ENCODE peak calls at places on chromosomes 7 and 10, in seven cellular contexts. One of them, this sample, is unnamed.

GRCh38 chr10:113199459-113199858 is 249.4 kb downstream of the TCF7L2 start:
- DNase-seq in fibroblast of mammary gland: peak; percentile 21
- DNase-seq in GM12864: no peak
- DNase-seq in hepatocyte: no peak
- DNase-seq in cardiac fibroblast: peak; percentile 58
- DNase-seq in ovary: no peak
- DNase-seq in adrenal gland: no peak
- DNase-seq in this sample: no peak

GRCh38 chr7:32937344-32938174 is 19.7 kb upstream of the FKBP9 start:
- DNase-seq in adrenal gland: peak; percentile 86
- DNase-seq in hepatocyte: peak; percentile 43
- DNase-seq in ovary: peak; percentile 57
- DNase-seq in cardiac fibroblast: peak; percentile 66
- DNase-seq in fibroblast of mammary gland: peak; percentile 84
- DNase-seq in GM12864: no peak
- DNase-seq in this sample: no peak

GRCh38 chr7:98212532-98213041 is 1.3 kb downstream of the BHLHA15 start:
- DNase-seq in adrenal gland: no peak
- DNase-seq in ovary: peak; percentile 34
- DNase-seq in fibroblast of mammary gland: no peak
- DNase-seq in cardiac fibroblast: no peak
- DNase-seq in GM12864: no peak
- DNase-seq in hepatocyte: no peak
- DNase-seq in this sample: no peak

GRCh38 chr7:45566386-45566785 is 7.8 kb upstream of the ADCY1 start:
- DNase-seq in fibroblast of mammary gland: no peak
- DNase-seq in hepatocyte: no peak
- DNase-seq in ovary: no peak
- DNase-seq in GM12864: no peak
- DNase-seq in adrenal gland: no peak
- DNase-seq in cardiac fibroblast: no peak
- DNase-seq in this sample: no peak

GRCh38 chr10:53894145-53894544 is 906.9 kb downstream of the PCDH15 start:
- DNase-seq in adrenal gland: no peak
- DNase-seq in fibroblast of mammary gland: no peak
- DNase-seq in hepatocyte: no peak
- DNase-seq in ovary: no peak
- DNase-seq in cardiac fibroblast: no peak
- DNase-seq in GM12864: no peak
- DNase-seq in this sample: no peak

GRCh38 chr10:124067825-124068400 is 25.5 kb downstream of the CHST15 start:
- DNase-seq in adrenal gland: no peak
- DNase-seq in ovary: no peak
- DNase-seq in cardiac fibroblast: no peak
- DNase-seq in hepatocyte: no peak
- DNase-seq in fibroblast of mammary gland: no peak
- DNase-seq in GM12864: no peak
- DNase-seq in this sample: no peak

GRCh38 chr10:51214207-51214896 is 140.1 kb downstream of the PRKG1 start:
- DNase-seq in ovary: no peak
- DNase-seq in adrenal gland: peak; percentile 56
- DNase-seq in cardiac fibroblast: no peak
- DNase-seq in GM12864: no peak
- DNase-seq in hepatocyte: no peak
- DNase-seq in fibroblast of mammary gland: no peak
- DNase-seq in this sample: no peak

GRCh38 chr10:44933451-44933850 is 22.3 kb downstream of the TMEM72 start:
- DNase-seq in fibroblast of mammary gland: no peak
- DNase-seq in adrenal gland: no peak
- DNase-seq in hepatocyte: no peak
- DNase-seq in ovary: no peak
- DNase-seq in cardiac fibroblast: no peak
- DNase-seq in GM12864: no peak
- DNase-seq in this sample: no peak

GRCh38 chr7:155984609-155985405 is 172.5 kb upstream of the SHH start:
- DNase-seq in adrenal gland: peak; percentile 14
- DNase-seq in hepatocyte: no peak
- DNase-seq in GM12864: no peak
- DNase-seq in ovary: peak; percentile 2
- DNase-seq in fibroblast of mammary gland: no peak
- DNase-seq in cardiac fibroblast: no peak
- DNase-seq in this sample: no peak

GRCh38 chr7:137755846-137756685 is 90.7 kb downstream of the DGKI start:
- DNase-seq in fibroblast of mammary gland: peak; percentile 71
- DNase-seq in ovary: no peak
- DNase-seq in cardiac fibroblast: peak; percentile 12
- DNase-seq in adrenal gland: no peak
- DNase-seq in GM12864: no peak
- DNase-seq in hepatocyte: no peak
- DNase-seq in this sample: no peak

GRCh38 chr10:93993782-93994668 is at the start of gene PLCE1:
- DNase-seq in fibroblast of mammary gland: peak; percentile 20
- DNase-seq in adrenal gland: peak; percentile 69
- DNase-seq in GM12864: no peak
- DNase-seq in hepatocyte: peak; percentile 89
- DNase-seq in ovary: peak; percentile 73
- DNase-seq in cardiac fibroblast: peak; percentile 10
- DNase-seq in this sample: no peak

GRCh38 chr10:5551531-5552375 is 27.0 kb downstream of the CALML3 start:
- DNase-seq in ovary: peak; percentile 26
- DNase-seq in cardiac fibroblast: no peak
- DNase-seq in GM12864: peak; percentile 18
- DNase-seq in hepatocyte: peak; percentile 52
- DNase-seq in fibroblast of mammary gland: no peak
- DNase-seq in adrenal gland: no peak
- DNase-seq in this sample: no peak

GRCh38 chr10:73889014-73889413 is 14.7 kb upstream of the CAMK2G start:
- DNase-seq in hepatocyte: peak; percentile 45
- DNase-seq in ovary: no peak
- DNase-seq in GM12864: no peak
- DNase-seq in cardiac fibroblast: peak; percentile 89
- DNase-seq in adrenal gland: peak; percentile 72
- DNase-seq in fibroblast of mammary gland: peak; percentile 81
- DNase-seq in this sample: peak; percentile 41

GRCh38 chr7:101882595-101883564 is 65.5 kb downstream of the CUX1 start:
- DNase-seq in hepatocyte: peak; percentile 94
- DNase-seq in fibroblast of mammary gland: peak; percentile 100
- DNase-seq in adrenal gland: peak; percentile 97
- DNase-seq in GM12864: no peak
- DNase-seq in ovary: peak; percentile 83
- DNase-seq in cardiac fibroblast: peak; percentile 100
- DNase-seq in this sample: peak; percentile 99

GRCh38 chr7:136919820-136920219 is 51.4 kb downstream of the CHRM2 start:
- DNase-seq in ovary: no peak
- DNase-seq in fibroblast of mammary gland: no peak
- DNase-seq in GM12864: no peak
- DNase-seq in cardiac fibroblast: no peak
- DNase-seq in adrenal gland: no peak
- DNase-seq in hepatocyte: no peak
- DNase-seq in this sample: no peak

GRCh38 chr7:113918946-113919345 is at the start of gene PPP1R3A:
- DNase-seq in adrenal gland: no peak
- DNase-seq in hepatocyte: no peak
- DNase-seq in cardiac fibroblast: no peak
- DNase-seq in ovary: no peak
- DNase-seq in GM12864: no peak
- DNase-seq in fibroblast of mammary gland: no peak
- DNase-seq in this sample: no peak

GRCh38 chr10:24215193-24215592 is 6.3 kb downstream of the KIAA1217 start:
- DNase-seq in hepatocyte: peak; percentile 51
- DNase-seq in GM12864: no peak
- DNase-seq in ovary: no peak
- DNase-seq in adrenal gland: no peak
- DNase-seq in fibroblast of mammary gland: no peak
- DNase-seq in cardiac fibroblast: no peak
- DNase-seq in this sample: no peak

GRCh38 chr10:49776851-49777250 is 14.7 kb upstream of the OGDHL start:
- DNase-seq in ovary: no peak
- DNase-seq in cardiac fibroblast: no peak
- DNase-seq in adrenal gland: no peak
- DNase-seq in hepatocyte: no peak
- DNase-seq in fibroblast of mammary gland: no peak
- DNase-seq in GM12864: no peak
- DNase-seq in this sample: no peak

GRCh38 chr7:71402684-71403083 is 270.7 kb downstream of the GALNT17 start:
- DNase-seq in adrenal gland: no peak
- DNase-seq in GM12864: no peak
- DNase-seq in cardiac fibroblast: no peak
- DNase-seq in hepatocyte: no peak
- DNase-seq in fibroblast of mammary gland: no peak
- DNase-seq in ovary: no peak
- DNase-seq in this sample: no peak

GRCh38 chr7:36639826-36640225 is 84.5 kb downstream of the AOAH start:
- DNase-seq in cardiac fibroblast: no peak
- DNase-seq in ovary: no peak
- DNase-seq in fibroblast of mammary gland: no peak
- DNase-seq in hepatocyte: no peak
- DNase-seq in GM12864: no peak
- DNase-seq in adrenal gland: no peak
- DNase-seq in this sample: no peak

GRCh38 chr10:123309740-123310139 is 155.5 kb downstream of the BUB3 start:
- DNase-seq in hepatocyte: no peak
- DNase-seq in cardiac fibroblast: peak; percentile 34
- DNase-seq in adrenal gland: no peak
- DNase-seq in GM12864: no peak
- DNase-seq in ovary: no peak
- DNase-seq in fibroblast of mammary gland: peak; percentile 86
- DNase-seq in this sample: no peak

DNA sequence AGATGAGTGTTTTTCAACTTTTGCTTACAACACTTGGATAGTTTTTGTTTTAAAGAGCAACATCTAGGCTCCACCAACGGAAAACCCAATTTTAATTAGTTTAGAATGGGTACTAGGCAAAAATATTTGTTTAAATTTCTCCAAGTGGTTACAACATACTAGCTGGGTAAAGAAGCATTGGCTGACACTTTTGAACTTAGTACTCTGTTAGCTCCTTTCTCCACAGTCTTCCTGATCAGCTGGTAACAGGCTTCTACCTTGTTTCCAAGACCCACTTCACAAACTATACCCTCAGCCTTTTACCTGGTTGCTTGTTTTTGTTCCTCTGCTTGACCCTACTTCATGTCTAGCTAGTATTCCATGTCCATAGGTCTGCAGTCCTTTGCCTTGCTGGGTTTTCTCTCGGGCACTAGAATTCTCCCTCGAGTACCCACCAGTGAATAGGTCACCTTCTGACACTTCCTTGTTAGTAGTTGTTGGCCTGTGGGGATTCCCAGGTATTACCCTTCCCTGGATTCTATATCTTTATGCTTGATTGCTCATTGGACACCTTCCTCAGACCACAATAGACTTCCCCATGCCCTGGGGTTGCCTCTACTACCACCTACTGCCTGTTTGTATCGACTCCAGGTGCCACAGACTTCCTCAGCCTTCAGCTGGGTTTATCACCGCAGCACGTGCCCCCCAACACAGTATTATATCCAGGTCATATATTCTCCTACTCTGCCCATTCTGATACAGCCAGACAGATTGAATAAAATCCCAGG is 42.0 kb downstream of the PRPS1L1 start:
- DNase-seq in ovary: no peak
- DNase-seq in fibroblast of mammary gland: no peak
- DNase-seq in hepatocyte: no peak
- DNase-seq in GM12864: no peak
- DNase-seq in cardiac fibroblast: no peak
- DNase-seq in adrenal gland: no peak
- DNase-seq in this sample: no peak
- TF ChIP-seq CTCF in ovary: no peak
- TF ChIP-seq CTCF in fibroblast of mammary gland: no peak
- TF ChIP-seq CTCF in hepatocyte: no peak
- TF ChIP-seq CTCF in GM12864: no peak
- TF ChIP-seq CTCF in cardiac fibroblast: no peak
- TF ChIP-seq CTCF in adrenal gland: no peak
- TF ChIP-seq CTCF in this sample: no peak

GRCh38 chr7:1045038-1045726 is 836 bp downstream of the GPR146 start:
- DNase-seq in GM12864: no peak
- DNase-seq in ovary: no peak
- DNase-seq in hepatocyte: no peak
- DNase-seq in fibroblast of mammary gland: no peak
- DNase-seq in cardiac fibroblast: no peak
- DNase-seq in adrenal gland: no peak
- DNase-seq in this sample: no peak

GRCh38 chr7:1045727-1046063 is 1.3 kb downstream of the GPR146 start:
- DNase-seq in fibroblast of mammary gland: no peak
- DNase-seq in cardiac fibroblast: no peak
- DNase-seq in adrenal gland: no peak
- DNase-seq in hepatocyte: no peak
- DNase-seq in ovary: peak; percentile 26
- DNase-seq in GM12864: no peak
- DNase-seq in this sample: no peak

GRCh38 chr7:1044189-1045037 is at the start of gene GPR146:
- DNase-seq in fibroblast of mammary gland: peak; percentile 94
- DNase-seq in hepatocyte: peak; percentile 99
- DNase-seq in GM12864: peak; percentile 66
- DNase-seq in adrenal gland: peak; percentile 99
- DNase-seq in ovary: peak; percentile 99
- DNase-seq in cardiac fibroblast: peak; percentile 93
- DNase-seq in this sample: peak; percentile 74

GRCh38 chr7:1042161-1042833 is 2.0 kb upstream of the GPR146 start:
- DNase-seq in GM12864: no peak
- DNase-seq in adrenal gland: no peak
- DNase-seq in cardiac fibroblast: no peak
- DNase-seq in ovary: no peak
- DNase-seq in fibroblast of mammary gland: no peak
- DNase-seq in hepatocyte: no peak
- DNase-seq in this sample: no peak

GRCh38 chr7:1043552-1044188 is 676 bp upstream of the GPR146 start:
- DNase-seq in hepatocyte: no peak
- DNase-seq in GM12864: no peak
- DNase-seq in ovary: no peak
- DNase-seq in cardiac fibroblast: no peak
- DNase-seq in fibroblast of mammary gland: no peak
- DNase-seq in adrenal gland: no peak
- DNase-seq in this sample: no peak
- H3K4me3 ChIP-seq in hepatocyte: peak overlapping the region; percentile 46
- H3K4me3 ChIP-seq in GM12864: peak overlapping the region; percentile 45
- H3K4me3 ChIP-seq in ovary: peak overlapping the region; percentile 33
- H3K4me3 ChIP-seq in cardiac fibroblast: peak overlapping the region; percentile 21
- H3K4me3 ChIP-seq in fibroblast of mammary gland: peak overlapping the region; percentile 38
- H3K4me3 ChIP-seq in adrenal gland: peak overlapping the region; percentile 23
- H3K4me3 ChIP-seq in this sample: peak overlapping the region; percentile 44

GRCh38 chr10:58842860-58843376 is 330.2 kb downstream of the BICC1 start:
- DNase-seq in ovary: no peak
- DNase-seq in fibroblast of mammary gland: no peak
- DNase-seq in GM12864: no peak
- DNase-seq in adrenal gland: no peak
- DNase-seq in cardiac fibroblast: peak; percentile 14
- DNase-seq in hepatocyte: no peak
- DNase-seq in this sample: no peak
- TF ChIP-seq CTCF in ovary: no peak
- TF ChIP-seq CTCF in fibroblast of mammary gland: no peak
- TF ChIP-seq CTCF in GM12864: no peak
- TF ChIP-seq CTCF in adrenal gland: no peak
- TF ChIP-seq CTCF in cardiac fibroblast: no peak
- TF ChIP-seq CTCF in hepatocyte: no peak
- TF ChIP-seq CTCF in this sample: no peak

DNA sequence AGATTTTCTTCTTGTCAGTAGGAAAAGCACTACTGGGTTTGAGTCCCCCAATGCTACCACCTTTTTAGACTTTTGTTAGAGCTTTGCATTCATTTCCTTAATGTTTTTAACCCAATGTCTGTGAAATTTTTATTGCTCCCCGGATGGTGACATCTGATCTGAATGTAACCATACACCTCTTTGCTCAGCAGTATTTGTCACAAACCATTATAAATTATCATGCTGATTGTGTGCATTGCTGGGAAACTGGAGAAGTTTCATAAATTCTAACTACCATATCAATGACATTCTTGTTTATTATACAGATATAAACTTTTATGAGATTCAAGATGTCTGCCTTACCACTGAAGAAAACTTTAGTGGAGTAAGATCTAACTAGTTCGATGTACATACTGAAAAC is 8.5 kb downstream of the NRP1 start:
- DNase-seq in GM12864: no peak
- DNase-seq in ovary: no peak
- DNase-seq in cardiac fibroblast: no peak
- DNase-seq in hepatocyte: no peak
- DNase-seq in fibroblast of mammary gland: no peak
- DNase-seq in adrenal gland: no peak
- DNase-seq in this sample: no peak
- H3K4me3 ChIP-seq in GM12864: no peak overlapping the region
- H3K4me3 ChIP-seq in ovary: no peak overlapping the region
- H3K4me3 ChIP-seq in cardiac fibroblast: no peak overlapping the region
- H3K4me3 ChIP-seq in hepatocyte: no peak overlapping the region
- H3K4me3 ChIP-seq in fibroblast of mammary gland: no peak overlapping the region
- H3K4me3 ChIP-seq in adrenal gland: no peak overlapping the region
- H3K4me3 ChIP-seq in this sample: no peak overlapping the region